ENCODE peak calls at places on chromosome 1, in six cellular contexts. S is A673, B is tibial nerve, V is GM12865, F is kidney epithelial cell, J is GM12878. Y is an unnamed sample.

GRCh38 chr1:5351366-5351765 is 640.9 kb downstream of the NPHP4 start:
- DNase-seq in J (no peak), F (no peak), V (no peak), B (no peak), S (no peak), Y (no peak)

GRCh38 chr1:23282967-23283366 is 61.1 kb downstream of the HNRNPR start:
- DNase-seq in V (no peak), B (no peak), F (peak), J (no peak), S (peak), Y (no peak)

GRCh38 chr1:50700226-50701020 is 259.6 kb downstream of the FAF1 start:
- DNase-seq in B (no peak), F (no peak), J (no peak), V (no peak), S (peak), Y (no peak)

GRCh38 chr1:245583575-245584330 is 429.0 kb downstream of the KIF26B start:
- DNase-seq in F (no peak), S (no peak), B (no peak), J (no peak), V (no peak), Y (no peak)

GRCh38 chr1:107991371-107992066 is 26.5 kb upstream of the VAV3 start:
- DNase-seq in B (no peak), F (peak), J (no peak), S (no peak), V (no peak), Y (no peak)

GRCh38 chr1:67834246-67834877 is 1.1 kb upstream of the GNG12 start:
- DNase-seq in B (no peak), J (no peak), F (no peak), S (no peak), V (peak), Y (no peak)

GRCh38 chr1:100524355-100524754 is 13.6 kb upstream of the GPR88 start:
- DNase-seq in B (no peak), F (no peak), V (no peak), S (no peak), J (no peak), Y (no peak)

GRCh38 chr1:8962812-8963669 is 17.4 kb downstream of the CA6 start:
- DNase-seq in S (peak), F (no peak), J (no peak), B (peak), V (peak), Y (peak)

GRCh38 chr1:71956613-71957012 is 325.7 kb downstream of the NEGR1 start:
- DNase-seq in S (no peak), F (no peak), J (no peak), B (no peak), V (no peak), Y (no peak)

GRCh38 chr1:31655756-31656155 is 11.1 kb upstream of the PEF1 start:
- DNase-seq in S (no peak), J (no peak), B (no peak), F (no peak), V (no peak), Y (no peak)

GRCh38 chr1:30403732-30404131 is 319.7 kb downstream of the MATN1 start:
- DNase-seq in V (no peak), S (no peak), F (no peak), B (no peak), J (no peak), Y (no peak)

GRCh38 chr1:44354268-44354839 is 703 bp downstream of the ERI3 start:
- DNase-seq in V (no peak), F (no peak), B (no peak), J (no peak), S (no peak), Y (no peak)

GRCh38 chr1:198929111-198929604 is 290.3 kb downstream of the PTPRC start:
- DNase-seq in F (no peak), S (no peak), J (no peak), V (no peak), B (no peak), Y (no peak)

GRCh38 chr1:1779691-1780597 is 1.7 kb upstream of the NADK start:
- DNase-seq in J (peak), B (peak), S (peak), F (no peak), V (peak), Y (peak)

GRCh38 chr1:1780598-1781525 is 2.6 kb upstream of the NADK start:
- DNase-seq in F (no peak), S (no peak), V (no peak), B (no peak), J (no peak), Y (no peak)

GRCh38 chr1:1777510-1777909 is 760 bp downstream of the NADK start:
- DNase-seq in J (no peak), F (no peak), V (peak), B (peak), S (no peak), Y (no peak)

GRCh38 chr1:1777950-1778826 is at the start of gene NADK:
- DNase-seq in J (no peak), S (peak), F (no peak), B (no peak), V (peak), Y (no peak)

GRCh38 chr1:1778827-1779675 is 781 bp upstream of the NADK start:
- DNase-seq in J (peak), F (no peak), V (peak), B (peak), S (peak), Y (peak)
- TF ChIP-seq CTCF in J (peak), F (peak), V (peak), B (no peak), S (peak), Y (peak)

GRCh38 chr1:155646307-155646706 is 36.3 kb downstream of the MSTO1 start:
- DNase-seq in V (no peak), B (peak), S (no peak), J (no peak), F (no peak), Y (no peak)
- H3K4me3 ChIP-seq in V (no peak), B (no peak), S (no peak), J (no peak), F (no peak), Y (no peak)

GRCh38 chr1:77218477-77219165 is 609 bp downstream of the PIGK start:
- DNase-seq in J (no peak), V (no peak), F (no peak), S (no peak), B (no peak), Y (no peak)

GRCh38 chr1:77220687-77221463 is 1.6 kb upstream of the PIGK start:
- DNase-seq in F (peak), B (no peak), S (no peak), J (no peak), V (no peak), Y (no peak)

GRCh38 chr1:77222496-77222895 is 3.3 kb upstream of the PIGK start:
- DNase-seq in F (no peak), V (no peak), J (no peak), B (no peak), S (no peak), Y (no peak)

DNA sequence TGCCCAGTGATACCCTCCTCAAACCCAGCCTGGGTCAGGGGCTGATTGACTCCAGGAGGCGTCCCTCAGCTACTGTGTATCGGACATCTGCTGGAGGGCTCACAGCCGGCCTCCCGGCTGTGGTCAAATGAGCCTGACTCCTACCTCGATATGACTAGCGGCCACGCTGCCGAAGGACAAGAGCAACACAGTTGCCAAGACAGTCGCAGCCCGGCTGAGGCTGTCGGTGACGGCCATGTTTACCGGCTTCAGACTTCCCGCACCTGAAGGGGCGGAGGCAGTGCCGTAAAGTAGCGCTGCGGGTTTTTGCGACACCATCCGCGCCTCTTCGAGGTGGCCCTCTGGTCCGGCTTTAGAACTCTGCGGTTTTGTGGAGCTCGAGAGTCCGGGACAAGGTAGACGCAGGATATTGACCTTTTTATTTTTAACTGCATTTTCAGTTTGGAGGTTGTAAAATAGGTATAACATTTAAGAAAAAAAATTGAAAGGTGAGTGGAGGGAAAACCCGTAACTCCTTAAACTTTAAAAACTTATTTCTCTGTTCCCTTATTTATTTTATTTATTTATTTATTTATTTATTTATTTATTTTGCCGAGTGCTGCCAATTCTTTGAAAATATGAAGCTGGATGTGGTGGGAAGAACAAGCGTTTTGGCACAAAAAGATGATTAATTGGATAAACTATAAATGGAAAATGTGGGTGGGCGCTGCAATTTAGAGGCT is at the start of gene PIGK:
- DNase-seq in S (peak), V (peak), F (peak), B (peak), J (peak), Y (peak)
- TF ChIP-seq CTCF in S (no peak), V (no peak), F (no peak), B (no peak), J (no peak), Y (no peak)

DNA sequence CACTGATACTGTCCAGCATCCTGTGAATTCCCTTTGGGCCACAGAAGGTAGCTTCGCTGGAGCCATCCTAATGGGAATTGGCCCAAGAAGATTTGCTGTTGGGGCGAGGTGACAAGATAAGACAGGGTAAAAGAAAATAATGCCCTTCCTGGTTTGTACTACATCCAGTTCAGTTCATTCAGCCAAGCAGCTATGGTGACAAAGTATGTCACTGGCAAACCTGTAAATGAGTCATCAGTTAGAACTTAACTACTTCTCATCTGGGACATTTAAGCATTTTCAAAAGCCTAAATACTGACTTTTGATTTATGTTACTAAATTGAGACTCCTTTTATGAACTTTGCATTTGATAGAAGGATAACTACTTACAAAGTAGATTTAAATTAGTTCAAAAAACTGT is 54.2 kb downstream of the WDR64 start:
- DNase-seq in V (no peak), B (no peak), F (no peak), S (no peak), J (no peak), Y (no peak)
- H3K4me3 ChIP-seq in V (no peak), B (no peak), F (no peak), S (no peak), J (no peak), Y (no peak)

GRCh38 chr1:110433803-110434202 is 17.1 kb upstream of the PROK1 start:
- DNase-seq in V (peak), S (no peak), J (no peak), F (peak), B (peak), Y (no peak)
- TF ChIP-seq CTCF in V (peak), S (no peak), J (no peak), F (peak), B (no peak), Y (no peak)

DNA sequence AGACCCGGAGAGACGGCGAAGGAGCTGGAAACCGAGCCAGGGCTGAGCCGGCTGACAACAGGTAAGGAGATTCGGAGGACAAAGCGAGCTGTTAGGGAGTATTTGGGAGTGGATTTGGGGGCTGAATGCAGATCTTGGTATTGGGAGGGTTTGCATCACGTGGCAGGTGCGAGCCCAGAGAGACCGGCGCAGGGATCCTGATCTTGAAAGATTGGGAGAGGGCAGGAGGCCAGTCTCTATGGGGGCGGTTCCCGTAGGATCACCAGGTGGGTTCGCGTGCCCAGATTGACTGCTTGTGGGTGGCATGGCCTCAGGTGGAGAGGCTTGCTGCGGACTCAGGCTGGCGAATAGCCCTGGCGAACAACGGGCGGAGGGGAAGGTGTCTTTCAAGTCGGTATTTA is 204 bp downstream of the CIART start:
- DNase-seq in B (no peak), F (no peak), V (no peak), J (no peak), S (no peak), Y (no peak)
- H3K4me3 ChIP-seq in B (peak), F (peak), V (peak), J (peak), S (peak), Y (no peak)